ENCODE peak calls at places on chromosomes 3 and 15, in four cellular contexts. B, Q, S and K are unnamed samples.

GRCh38 chr3:169954142-169954756 is 12.4 kb upstream of the SEC62 start:
- DNase-seq in S (no peak), B (no peak), Q (no peak), K (no peak)

GRCh38 chr3:46677096-46677702 is 16.3 kb downstream of the ALS2CL start:
- DNase-seq in S (peak; percentile 27), Q (no peak), B (peak; percentile 39), K (no peak)

GRCh38 chr3:161171113-161171512 is 50.0 kb upstream of the NMD3 start:
- DNase-seq in S (peak; percentile 72), Q (peak; percentile 3), B (no peak), K (no peak)

GRCh38 chr15:38553071-38553470 is 11.5 kb downstream of the RASGRP1 start:
- DNase-seq in S (no peak), B (no peak), Q (no peak), K (no peak)

GRCh38 chr3:40417845-40418543 is 31.0 kb downstream of the ENTPD3 start:
- DNase-seq in S (no peak), Q (peak; percentile 16), B (peak; percentile 73), K (peak; percentile 56)

GRCh38 chr3:65716372-65716771 is 322.3 kb downstream of the MAGI1 start:
- DNase-seq in S (no peak), Q (no peak), B (no peak), K (no peak)

GRCh38 chr15:72338617-72339321 is 18.8 kb upstream of the CELF6 start:
- DNase-seq in B (no peak), S (peak; percentile 93), Q (peak; percentile 42), K (no peak)

GRCh38 chr3:134104031-134104430 is 74.3 kb upstream of the SLCO2A1 start:
- DNase-seq in S (peak; percentile 42), Q (no peak), B (no peak), K (no peak)

GRCh38 chr3:194688946-194689345 is 3.3 kb downstream of the FAM43A start:
- DNase-seq in Q (no peak), B (no peak), S (no peak), K (no peak)

GRCh38 chr15:45105586-45105985 is 8.4 kb downstream of the DUOX2 start:
- DNase-seq in S (no peak), B (no peak), Q (no peak), K (no peak)

GRCh38 chr15:99257107-99257750 is 5.9 kb downstream of the LRRC28 start:
- DNase-seq in S (no peak), Q (no peak), B (no peak), K (no peak)

GRCh38 chr3:197224034-197224444 is 74.4 kb downstream of the DLG1 start:
- DNase-seq in S (peak; percentile 67), Q (peak; percentile 50), B (peak; percentile 60), K (peak; percentile 68)

DNA sequence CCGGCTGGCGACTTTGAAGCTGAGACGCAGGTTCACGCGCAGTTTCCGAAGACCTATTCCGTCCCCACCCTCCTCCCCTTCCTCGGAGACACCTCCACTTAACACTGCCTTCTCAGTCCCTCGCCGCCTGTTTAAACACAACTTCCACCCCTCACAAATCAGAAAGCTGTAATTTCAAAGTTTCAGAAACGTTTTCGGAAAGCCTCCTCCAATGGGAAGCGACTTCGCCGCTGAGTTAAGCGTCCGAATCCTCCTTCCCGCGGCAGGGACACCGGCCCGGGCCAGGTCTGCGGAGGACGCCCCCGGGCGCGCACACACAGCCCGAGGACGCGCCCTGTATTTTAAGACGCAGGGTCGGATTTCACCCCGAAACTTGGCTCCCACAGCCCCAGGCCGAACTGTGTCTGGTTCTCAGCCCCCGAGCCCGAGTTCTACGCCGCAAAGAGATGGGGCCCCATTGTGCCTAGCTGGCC is 554 bp upstream of the LRRN1 start:
- DNase-seq in S (no peak), Q (no peak), B (no peak), K (peak; percentile 66)
- TF ChIP-seq RCOR1 in S (no peak), Q (no peak), B (no peak), K (no peak)

DNA sequence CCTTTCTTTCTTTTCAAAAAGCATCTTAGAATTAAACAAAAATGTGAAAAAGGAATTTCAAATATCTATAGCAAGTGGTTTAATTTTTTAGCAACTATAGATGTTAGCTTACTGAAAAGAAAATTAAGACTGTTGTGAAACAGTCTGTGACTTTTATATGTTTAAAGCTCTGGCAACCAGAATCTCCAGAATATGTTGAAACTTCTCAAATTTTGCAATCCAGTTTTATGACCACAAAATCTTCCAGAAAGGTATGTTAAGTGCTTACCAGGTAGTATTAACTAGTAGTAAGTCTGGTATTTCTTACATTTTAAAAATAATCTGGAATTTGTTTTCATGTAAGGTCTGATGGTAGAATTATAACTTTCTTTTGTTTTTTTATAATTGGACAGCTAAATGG is 235.0 kb downstream of the SLC9A9 start:
- DNase-seq in B (no peak), Q (no peak), S (no peak), K (no peak)
- TF ChIP-seq RCOR1 in B (no peak), Q (no peak), S (no peak), K (no peak)

GRCh38 chr3:111454551-111454950 is 87.4 kb upstream of the CD96 start:
- DNase-seq in Q (no peak), S (no peak), B (no peak), K (no peak)
- TF ChIP-seq RCOR1 in Q (no peak), S (no peak), B (no peak), K (no peak)

GRCh38 chr3:2923390-2923789 is 186.8 kb downstream of the IL5RA start:
- DNase-seq in S (no peak), Q (no peak), B (no peak), K (no peak)

GRCh38 chr3:2927252-2927651 is 182.9 kb downstream of the IL5RA start:
- DNase-seq in B (no peak), Q (no peak), S (no peak), K (no peak)

GRCh38 chr3:2920103-2920502 is 190.1 kb downstream of the IL5RA start:
- DNase-seq in Q (no peak), S (no peak), B (no peak), K (no peak)

GRCh38 chr3:2921903-2922302 is 188.3 kb downstream of the IL5RA start:
- DNase-seq in Q (peak; percentile 24), S (no peak), B (no peak), K (peak; percentile 66)
- TF ChIP-seq RCOR1 in Q (no peak), S (no peak), B (no peak), K (no peak)

GRCh38 chr15:100623301-100623700 is 20.9 kb downstream of the ASB7 start:
- DNase-seq in B (no peak), Q (no peak), S (no peak), K (no peak)
- TF ChIP-seq RCOR1 in B (no peak), Q (no peak), S (no peak), K (no peak)

GRCh38 chr3:184361932-184362667 is 590 bp downstream of the POLR2H start:
- DNase-seq in S (peak; percentile 38), B (peak; percentile 73), Q (peak; percentile 81), K (peak; percentile 85)
- TF ChIP-seq RCOR1 in S (no peak), B (no peak), Q (no peak), K (no peak)